ENCODE peak calls at places on chromosomes 13 and 19, in nine cellular contexts. One of them, this sample, is unnamed.

GRCh38 chr19:18912933-18913332 is 6.3 kb downstream of the COPE start:
- DNase-seq in omental fat pad: no peak
- DNase-seq in NCI-H748 treated with DMSO at 0.1 percent for 48 hours: no peak
- DNase-seq in LHCN-M2: no peak
- DNase-seq in stimulated activated CD8-positive, alpha-beta memory T cell treated with anti-CD3 and anti-CD28 coated beads, Interleukin-4, amount 100 ng/mL, for 1 hour: no peak
- DNase-seq in iris pigment epithelial cell: no peak
- DNase-seq in T-helper 9 cell: no peak
- DNase-seq in A549: no peak
- DNase-seq in ACHN: no peak
- DNase-seq in this sample: no peak

GRCh38 chr13:42354246-42355117 is 82.5 kb downstream of the AKAP11 start:
- DNase-seq in omental fat pad: no peak
- DNase-seq in LHCN-M2: peak; percentile 67
- DNase-seq in NCI-H748 treated with DMSO at 0.1 percent for 48 hours: no peak
- DNase-seq in ACHN: no peak
- DNase-seq in stimulated activated CD8-positive, alpha-beta memory T cell treated with anti-CD3 and anti-CD28 coated beads, Interleukin-4, amount 100 ng/mL, for 1 hour: no peak
- DNase-seq in iris pigment epithelial cell: peak; percentile 91
- DNase-seq in T-helper 9 cell: no peak
- DNase-seq in A549: no peak
- DNase-seq in this sample: peak; percentile 79

GRCh38 chr13:99829593-99830239 is 141.9 kb downstream of the ZIC5 start:
- DNase-seq in iris pigment epithelial cell: no peak
- DNase-seq in A549: no peak
- DNase-seq in stimulated activated CD8-positive, alpha-beta memory T cell treated with anti-CD3 and anti-CD28 coated beads, Interleukin-4, amount 100 ng/mL, for 1 hour: no peak
- DNase-seq in omental fat pad: no peak
- DNase-seq in T-helper 9 cell: no peak
- DNase-seq in NCI-H748 treated with DMSO at 0.1 percent for 48 hours: no peak
- DNase-seq in ACHN: no peak
- DNase-seq in LHCN-M2: no peak
- DNase-seq in this sample: no peak

GRCh38 chr13:72126424-72126823 is 259.4 kb upstream of the DACH1 start:
- DNase-seq in ACHN: no peak
- DNase-seq in NCI-H748 treated with DMSO at 0.1 percent for 48 hours: no peak
- DNase-seq in omental fat pad: no peak
- DNase-seq in iris pigment epithelial cell: peak; percentile 44
- DNase-seq in A549: no peak
- DNase-seq in T-helper 9 cell: no peak
- DNase-seq in LHCN-M2: peak; percentile 16
- DNase-seq in stimulated activated CD8-positive, alpha-beta memory T cell treated with anti-CD3 and anti-CD28 coated beads, Interleukin-4, amount 100 ng/mL, for 1 hour: no peak
- DNase-seq in this sample: peak; percentile 5

GRCh38 chr13:110652231-110652730 is 36.9 kb downstream of the NAXD start:
- DNase-seq in stimulated activated CD8-positive, alpha-beta memory T cell treated with anti-CD3 and anti-CD28 coated beads, Interleukin-4, amount 100 ng/mL, for 1 hour: no peak
- DNase-seq in LHCN-M2: no peak
- DNase-seq in T-helper 9 cell: no peak
- DNase-seq in ACHN: no peak
- DNase-seq in omental fat pad: no peak
- DNase-seq in NCI-H748 treated with DMSO at 0.1 percent for 48 hours: no peak
- DNase-seq in A549: no peak
- DNase-seq in iris pigment epithelial cell: no peak
- DNase-seq in this sample: no peak

GRCh38 chr19:15998166-15998565 is 49.4 kb downstream of the OR10H4 start:
- DNase-seq in iris pigment epithelial cell: no peak
- DNase-seq in omental fat pad: no peak
- DNase-seq in T-helper 9 cell: no peak
- DNase-seq in A549: no peak
- DNase-seq in stimulated activated CD8-positive, alpha-beta memory T cell treated with anti-CD3 and anti-CD28 coated beads, Interleukin-4, amount 100 ng/mL, for 1 hour: no peak
- DNase-seq in LHCN-M2: no peak
- DNase-seq in NCI-H748 treated with DMSO at 0.1 percent for 48 hours: no peak
- DNase-seq in ACHN: no peak
- DNase-seq in this sample: no peak

GRCh38 chr13:79799049-79799448 is 318.1 kb downstream of the NDFIP2 start:
- DNase-seq in LHCN-M2: no peak
- DNase-seq in stimulated activated CD8-positive, alpha-beta memory T cell treated with anti-CD3 and anti-CD28 coated beads, Interleukin-4, amount 100 ng/mL, for 1 hour: no peak
- DNase-seq in omental fat pad: no peak
- DNase-seq in NCI-H748 treated with DMSO at 0.1 percent for 48 hours: no peak
- DNase-seq in iris pigment epithelial cell: no peak
- DNase-seq in A549: no peak
- DNase-seq in ACHN: no peak
- DNase-seq in T-helper 9 cell: no peak
- DNase-seq in this sample: no peak

GRCh38 chr19:1945899-1946298 is 4.9 kb downstream of the CSNK1G2 start:
- DNase-seq in ACHN: peak; percentile 40
- DNase-seq in NCI-H748 treated with DMSO at 0.1 percent for 48 hours: no peak
- DNase-seq in iris pigment epithelial cell: no peak
- DNase-seq in T-helper 9 cell: no peak
- DNase-seq in stimulated activated CD8-positive, alpha-beta memory T cell treated with anti-CD3 and anti-CD28 coated beads, Interleukin-4, amount 100 ng/mL, for 1 hour: no peak
- DNase-seq in A549: peak; percentile 47
- DNase-seq in LHCN-M2: no peak
- DNase-seq in omental fat pad: no peak
- DNase-seq in this sample: no peak

GRCh38 chr19:2014731-2015610 is 543 bp downstream of the BTBD2 start:
- DNase-seq in omental fat pad: no peak
- DNase-seq in ACHN: no peak
- DNase-seq in stimulated activated CD8-positive, alpha-beta memory T cell treated with anti-CD3 and anti-CD28 coated beads, Interleukin-4, amount 100 ng/mL, for 1 hour: no peak
- DNase-seq in LHCN-M2: no peak
- DNase-seq in iris pigment epithelial cell: no peak
- DNase-seq in NCI-H748 treated with DMSO at 0.1 percent for 48 hours: no peak
- DNase-seq in A549: no peak
- DNase-seq in T-helper 9 cell: no peak
- DNase-seq in this sample: no peak

GRCh38 chr13:109243311-109243951 is 543.0 kb downstream of the IRS2 start:
- DNase-seq in iris pigment epithelial cell: peak; percentile 93
- DNase-seq in omental fat pad: no peak
- DNase-seq in NCI-H748 treated with DMSO at 0.1 percent for 48 hours: no peak
- DNase-seq in LHCN-M2: peak; percentile 95
- DNase-seq in T-helper 9 cell: no peak
- DNase-seq in ACHN: peak; percentile 63
- DNase-seq in stimulated activated CD8-positive, alpha-beta memory T cell treated with anti-CD3 and anti-CD28 coated beads, Interleukin-4, amount 100 ng/mL, for 1 hour: no peak
- DNase-seq in A549: peak; percentile 33
- DNase-seq in this sample: peak; percentile 83

GRCh38 chr19:38367041-38367440 is 7.3 kb upstream of the PSMD8 start:
- DNase-seq in LHCN-M2: no peak
- DNase-seq in omental fat pad: no peak
- DNase-seq in NCI-H748 treated with DMSO at 0.1 percent for 48 hours: no peak
- DNase-seq in A549: no peak
- DNase-seq in stimulated activated CD8-positive, alpha-beta memory T cell treated with anti-CD3 and anti-CD28 coated beads, Interleukin-4, amount 100 ng/mL, for 1 hour: no peak
- DNase-seq in ACHN: no peak
- DNase-seq in T-helper 9 cell: no peak
- DNase-seq in iris pigment epithelial cell: no peak
- DNase-seq in this sample: no peak

GRCh38 chr13:20190481-20191310 is 2.0 kb downstream of the GJB2 start:
- DNase-seq in A549: no peak
- DNase-seq in NCI-H748 treated with DMSO at 0.1 percent for 48 hours: no peak
- DNase-seq in omental fat pad: no peak
- DNase-seq in stimulated activated CD8-positive, alpha-beta memory T cell treated with anti-CD3 and anti-CD28 coated beads, Interleukin-4, amount 100 ng/mL, for 1 hour: no peak
- DNase-seq in iris pigment epithelial cell: peak; percentile 47
- DNase-seq in ACHN: peak; percentile 57
- DNase-seq in T-helper 9 cell: no peak
- DNase-seq in LHCN-M2: peak; percentile 92
- DNase-seq in this sample: peak; percentile 95

GRCh38 chr19:1855040-1855827 is 7.0 kb upstream of the REXO1 start:
- DNase-seq in iris pigment epithelial cell: peak; percentile 76
- DNase-seq in LHCN-M2: peak; percentile 88
- DNase-seq in A549: peak; percentile 70
- DNase-seq in omental fat pad: no peak
- DNase-seq in T-helper 9 cell: peak; percentile 68
- DNase-seq in ACHN: no peak
- DNase-seq in NCI-H748 treated with DMSO at 0.1 percent for 48 hours: peak; percentile 21
- DNase-seq in stimulated activated CD8-positive, alpha-beta memory T cell treated with anti-CD3 and anti-CD28 coated beads, Interleukin-4, amount 100 ng/mL, for 1 hour: peak; percentile 66
- DNase-seq in this sample: peak; percentile 91

GRCh38 chr13:110519506-110519905 is 42.0 kb downstream of the RAB20 start:
- DNase-seq in ACHN: no peak
- DNase-seq in iris pigment epithelial cell: no peak
- DNase-seq in NCI-H748 treated with DMSO at 0.1 percent for 48 hours: no peak
- DNase-seq in omental fat pad: no peak
- DNase-seq in T-helper 9 cell: no peak
- DNase-seq in stimulated activated CD8-positive, alpha-beta memory T cell treated with anti-CD3 and anti-CD28 coated beads, Interleukin-4, amount 100 ng/mL, for 1 hour: no peak
- DNase-seq in A549: no peak
- DNase-seq in LHCN-M2: no peak
- DNase-seq in this sample: no peak

GRCh38 chr13:74243637-74244526 is 109.7 kb upstream of the KLF12 start:
- DNase-seq in A549: no peak
- DNase-seq in stimulated activated CD8-positive, alpha-beta memory T cell treated with anti-CD3 and anti-CD28 coated beads, Interleukin-4, amount 100 ng/mL, for 1 hour: no peak
- DNase-seq in NCI-H748 treated with DMSO at 0.1 percent for 48 hours: no peak
- DNase-seq in LHCN-M2: peak; percentile 94
- DNase-seq in ACHN: no peak
- DNase-seq in iris pigment epithelial cell: peak; percentile 67
- DNase-seq in T-helper 9 cell: no peak
- DNase-seq in omental fat pad: no peak
- DNase-seq in this sample: peak; percentile 52

GRCh38 chr13:54402495-54402894 is 1373.9 kb downstream of the OLFM4 start:
- DNase-seq in omental fat pad: no peak
- DNase-seq in A549: no peak
- DNase-seq in ACHN: no peak
- DNase-seq in T-helper 9 cell: no peak
- DNase-seq in iris pigment epithelial cell: no peak
- DNase-seq in NCI-H748 treated with DMSO at 0.1 percent for 48 hours: no peak
- DNase-seq in stimulated activated CD8-positive, alpha-beta memory T cell treated with anti-CD3 and anti-CD28 coated beads, Interleukin-4, amount 100 ng/mL, for 1 hour: no peak
- DNase-seq in LHCN-M2: no peak
- DNase-seq in this sample: no peak

GRCh38 chr13:110238795-110239194 is 68.2 kb downstream of the COL4A1 start:
- DNase-seq in stimulated activated CD8-positive, alpha-beta memory T cell treated with anti-CD3 and anti-CD28 coated beads, Interleukin-4, amount 100 ng/mL, for 1 hour: no peak
- DNase-seq in NCI-H748 treated with DMSO at 0.1 percent for 48 hours: no peak
- DNase-seq in ACHN: no peak
- DNase-seq in LHCN-M2: no peak
- DNase-seq in A549: no peak
- DNase-seq in iris pigment epithelial cell: no peak
- DNase-seq in omental fat pad: no peak
- DNase-seq in T-helper 9 cell: no peak
- DNase-seq in this sample: no peak

GRCh38 chr13:26518433-26519084 is 38.9 kb upstream of the WASF3 start:
- DNase-seq in omental fat pad: no peak
- DNase-seq in ACHN: no peak
- DNase-seq in LHCN-M2: no peak
- DNase-seq in T-helper 9 cell: no peak
- DNase-seq in stimulated activated CD8-positive, alpha-beta memory T cell treated with anti-CD3 and anti-CD28 coated beads, Interleukin-4, amount 100 ng/mL, for 1 hour: no peak
- DNase-seq in iris pigment epithelial cell: no peak
- DNase-seq in A549: no peak
- DNase-seq in NCI-H748 treated with DMSO at 0.1 percent for 48 hours: no peak
- DNase-seq in this sample: no peak

GRCh38 chr13:36067619-36068456 is 63.3 kb downstream of the DCLK1 start:
- DNase-seq in LHCN-M2: no peak
- DNase-seq in A549: no peak
- DNase-seq in omental fat pad: no peak
- DNase-seq in iris pigment epithelial cell: no peak
- DNase-seq in stimulated activated CD8-positive, alpha-beta memory T cell treated with anti-CD3 and anti-CD28 coated beads, Interleukin-4, amount 100 ng/mL, for 1 hour: no peak
- DNase-seq in ACHN: no peak
- DNase-seq in T-helper 9 cell: no peak
- DNase-seq in NCI-H748 treated with DMSO at 0.1 percent for 48 hours: no peak
- DNase-seq in this sample: no peak

GRCh38 chr13:30352121-30352520 is 44.8 kb upstream of the KATNAL1 start:
- DNase-seq in stimulated activated CD8-positive, alpha-beta memory T cell treated with anti-CD3 and anti-CD28 coated beads, Interleukin-4, amount 100 ng/mL, for 1 hour: no peak
- DNase-seq in omental fat pad: no peak
- DNase-seq in ACHN: no peak
- DNase-seq in iris pigment epithelial cell: no peak
- DNase-seq in NCI-H748 treated with DMSO at 0.1 percent for 48 hours: no peak
- DNase-seq in T-helper 9 cell: no peak
- DNase-seq in A549: no peak
- DNase-seq in LHCN-M2: no peak
- DNase-seq in this sample: no peak

GRCh38 chr19:10683582-10683981 is 17.7 kb upstream of the QTRT1 start:
- DNase-seq in ACHN: no peak
- DNase-seq in iris pigment epithelial cell: no peak
- DNase-seq in LHCN-M2: no peak
- DNase-seq in NCI-H748 treated with DMSO at 0.1 percent for 48 hours: no peak
- DNase-seq in T-helper 9 cell: no peak
- DNase-seq in stimulated activated CD8-positive, alpha-beta memory T cell treated with anti-CD3 and anti-CD28 coated beads, Interleukin-4, amount 100 ng/mL, for 1 hour: no peak
- DNase-seq in omental fat pad: no peak
- DNase-seq in A549: no peak
- DNase-seq in this sample: no peak

GRCh38 chr13:32228330-32229041 is 86.7 kb downstream of the ZAR1L start:
- DNase-seq in ACHN: no peak
- DNase-seq in LHCN-M2: peak; percentile 71
- DNase-seq in omental fat pad: no peak
- DNase-seq in T-helper 9 cell: no peak
- DNase-seq in NCI-H748 treated with DMSO at 0.1 percent for 48 hours: peak; percentile 100
- DNase-seq in iris pigment epithelial cell: peak; percentile 93
- DNase-seq in stimulated activated CD8-positive, alpha-beta memory T cell treated with anti-CD3 and anti-CD28 coated beads, Interleukin-4, amount 100 ng/mL, for 1 hour: no peak
- DNase-seq in A549: no peak
- DNase-seq in this sample: peak; percentile 76

GRCh38 chr13:20995245-20995829 is 66.0 kb downstream of the LATS2 start:
- DNase-seq in LHCN-M2: no peak
- DNase-seq in A549: no peak
- DNase-seq in NCI-H748 treated with DMSO at 0.1 percent for 48 hours: no peak
- DNase-seq in ACHN: no peak
- DNase-seq in iris pigment epithelial cell: no peak
- DNase-seq in stimulated activated CD8-positive, alpha-beta memory T cell treated with anti-CD3 and anti-CD28 coated beads, Interleukin-4, amount 100 ng/mL, for 1 hour: no peak
- DNase-seq in T-helper 9 cell: no peak
- DNase-seq in omental fat pad: no peak
- DNase-seq in this sample: no peak

GRCh38 chr19:19410553-19411550 is 5.4 kb downstream of the GATAD2A start:
- DNase-seq in LHCN-M2: no peak
- DNase-seq in T-helper 9 cell: no peak
- DNase-seq in iris pigment epithelial cell: no peak
- DNase-seq in A549: no peak
- DNase-seq in NCI-H748 treated with DMSO at 0.1 percent for 48 hours: no peak
- DNase-seq in omental fat pad: no peak
- DNase-seq in ACHN: no peak
- DNase-seq in stimulated activated CD8-positive, alpha-beta memory T cell treated with anti-CD3 and anti-CD28 coated beads, Interleukin-4, amount 100 ng/mL, for 1 hour: no peak
- DNase-seq in this sample: no peak

GRCh38 chr13:106378263-106378662 is 157.2 kb downstream of the EFNB2 start:
- DNase-seq in omental fat pad: no peak
- DNase-seq in A549: no peak
- DNase-seq in NCI-H748 treated with DMSO at 0.1 percent for 48 hours: no peak
- DNase-seq in T-helper 9 cell: no peak
- DNase-seq in ACHN: peak; percentile 40
- DNase-seq in LHCN-M2: no peak
- DNase-seq in stimulated activated CD8-positive, alpha-beta memory T cell treated with anti-CD3 and anti-CD28 coated beads, Interleukin-4, amount 100 ng/mL, for 1 hour: no peak
- DNase-seq in iris pigment epithelial cell: no peak
- DNase-seq in this sample: no peak

GRCh38 chr19:23366437-23366836 is 28.8 kb downstream of the ZNF91 start:
- DNase-seq in omental fat pad: no peak
- DNase-seq in LHCN-M2: no peak
- DNase-seq in NCI-H748 treated with DMSO at 0.1 percent for 48 hours: no peak
- DNase-seq in T-helper 9 cell: no peak
- DNase-seq in iris pigment epithelial cell: no peak
- DNase-seq in A549: no peak
- DNase-seq in ACHN: no peak
- DNase-seq in stimulated activated CD8-positive, alpha-beta memory T cell treated with anti-CD3 and anti-CD28 coated beads, Interleukin-4, amount 100 ng/mL, for 1 hour: no peak
- DNase-seq in this sample: no peak

GRCh38 chr19:14434543-14435319 is 1.6 kb downstream of the PKN1 start:
- DNase-seq in LHCN-M2: peak; percentile 78
- DNase-seq in T-helper 9 cell: no peak
- DNase-seq in stimulated activated CD8-positive, alpha-beta memory T cell treated with anti-CD3 and anti-CD28 coated beads, Interleukin-4, amount 100 ng/mL, for 1 hour: no peak
- DNase-seq in iris pigment epithelial cell: peak; percentile 94
- DNase-seq in NCI-H748 treated with DMSO at 0.1 percent for 48 hours: no peak
- DNase-seq in omental fat pad: no peak
- DNase-seq in ACHN: peak; percentile 84
- DNase-seq in A549: no peak
- DNase-seq in this sample: peak; percentile 77

GRCh38 chr19:35349614-35350521 is 2.2 kb downstream of the FFAR1 start:
- DNase-seq in stimulated activated CD8-positive, alpha-beta memory T cell treated with anti-CD3 and anti-CD28 coated beads, Interleukin-4, amount 100 ng/mL, for 1 hour: no peak
- DNase-seq in ACHN: no peak
- DNase-seq in NCI-H748 treated with DMSO at 0.1 percent for 48 hours: no peak
- DNase-seq in A549: no peak
- DNase-seq in iris pigment epithelial cell: no peak
- DNase-seq in LHCN-M2: no peak
- DNase-seq in T-helper 9 cell: no peak
- DNase-seq in omental fat pad: peak; percentile 16
- DNase-seq in this sample: no peak

GRCh38 chr19:18494267-18494607 is 27.6 kb downstream of the ELL start:
- DNase-seq in ACHN: no peak
- DNase-seq in T-helper 9 cell: no peak
- DNase-seq in iris pigment epithelial cell: peak; percentile 57
- DNase-seq in LHCN-M2: no peak
- DNase-seq in stimulated activated CD8-positive, alpha-beta memory T cell treated with anti-CD3 and anti-CD28 coated beads, Interleukin-4, amount 100 ng/mL, for 1 hour: no peak
- DNase-seq in NCI-H748 treated with DMSO at 0.1 percent for 48 hours: no peak
- DNase-seq in omental fat pad: no peak
- DNase-seq in A549: no peak
- DNase-seq in this sample: peak; percentile 61

GRCh38 chr13:99404005-99404755 is 97.0 kb upstream of the GPR183 start:
- DNase-seq in omental fat pad: no peak
- DNase-seq in LHCN-M2: peak; percentile 4
- DNase-seq in A549: no peak
- DNase-seq in stimulated activated CD8-positive, alpha-beta memory T cell treated with anti-CD3 and anti-CD28 coated beads, Interleukin-4, amount 100 ng/mL, for 1 hour: no peak
- DNase-seq in NCI-H748 treated with DMSO at 0.1 percent for 48 hours: no peak
- DNase-seq in ACHN: no peak
- DNase-seq in T-helper 9 cell: no peak
- DNase-seq in iris pigment epithelial cell: no peak
- DNase-seq in this sample: no peak

GRCh38 chr13:80166352-80166751 is 174.6 kb downstream of the SPRY2 start:
- DNase-seq in NCI-H748 treated with DMSO at 0.1 percent for 48 hours: no peak
- DNase-seq in omental fat pad: no peak
- DNase-seq in iris pigment epithelial cell: peak; percentile 31
- DNase-seq in A549: no peak
- DNase-seq in ACHN: no peak
- DNase-seq in T-helper 9 cell: no peak
- DNase-seq in stimulated activated CD8-positive, alpha-beta memory T cell treated with anti-CD3 and anti-CD28 coated beads, Interleukin-4, amount 100 ng/mL, for 1 hour: no peak
- DNase-seq in LHCN-M2: no peak
- DNase-seq in this sample: no peak